ENCODE peak calls at places on chromosomes 13 and 19, in six cellular contexts. D, R, A, M, I and B are unnamed samples.

GRCh38 chr13:80235559-80236296 is 105.2 kb downstream of the SPRY2 start:
- DNase-seq in D (no peak), R (no peak), A (peak), M (no peak), I (no peak), B (no peak)

GRCh38 chr13:108020027-108020426 is 195.3 kb downstream of the LIG4 start:
- DNase-seq in D (peak), R (no peak), A (peak), M (no peak), I (no peak), B (no peak)

GRCh38 chr13:112783135-112783945 is 93.5 kb downstream of the ATP11A start:
- DNase-seq in D (no peak), R (no peak), A (no peak), M (peak), I (no peak), B (peak)

GRCh38 chr13:59787679-59788078 is 376.0 kb downstream of the DIAPH3 start:
- DNase-seq in D (no peak), R (no peak), A (no peak), M (no peak), I (no peak), B (no peak)

GRCh38 chr19:13689050-13689449 is 75.3 kb upstream of the MRI1 start:
- DNase-seq in D (peak), R (no peak), A (peak), M (peak), I (no peak), B (no peak)

GRCh38 chr19:29753190-29753933 is 38.3 kb upstream of the C19orf12 start:
- DNase-seq in D (no peak), R (no peak), A (no peak), M (no peak), I (no peak), B (no peak)

GRCh38 chr19:4328243-4328990 is 10.2 kb downstream of the STAP2 start:
- DNase-seq in D (peak), R (peak), A (no peak), M (peak), I (peak), B (peak)

GRCh38 chr13:113297370-113297871 is 382 bp downstream of the LAMP1 start:
- DNase-seq in D (no peak), R (peak), A (no peak), M (no peak), I (no peak), B (peak)

GRCh38 chr13:31786011-31786410 is 46.7 kb downstream of the RXFP2 start:
- DNase-seq in D (no peak), R (no peak), A (no peak), M (no peak), I (no peak), B (no peak)

GRCh38 chr13:49307365-49307764 is 59.6 kb downstream of the CDADC1 start:
- DNase-seq in D (no peak), R (no peak), A (no peak), M (no peak), I (peak), B (no peak)

GRCh38 chr19:32129141-32129540 is 216.3 kb upstream of the ZNF507 start:
- DNase-seq in D (no peak), R (no peak), A (no peak), M (no peak), I (no peak), B (no peak)

GRCh38 chr19:48480151-48480475 is 10.9 kb downstream of the CYTH2 start:
- DNase-seq in D (no peak), R (no peak), A (no peak), M (no peak), I (peak), B (no peak)

GRCh38 chr13:113158946-113159345 is 498 bp downstream of the PROZ start:
- DNase-seq in D (no peak), R (no peak), A (no peak), M (no peak), I (no peak), B (no peak)

GRCh38 chr13:81916471-81916870 is 1575.5 kb upstream of the SPRY2 start:
- DNase-seq in D (no peak), R (no peak), A (peak), M (no peak), I (no peak), B (no peak)

GRCh38 chr13:111080642-111081041 is 34.5 kb upstream of the ARHGEF7 start:
- DNase-seq in D (no peak), R (no peak), A (no peak), M (no peak), I (no peak), B (no peak)

GRCh38 chr19:35797663-35798062 is 15.0 kb downstream of the PRODH2 start:
- DNase-seq in D (no peak), R (no peak), A (no peak), M (no peak), I (no peak), B (no peak)

GRCh38 chr13:54248306-54248705 is 1219.7 kb downstream of the OLFM4 start:
- DNase-seq in D (no peak), R (no peak), A (no peak), M (no peak), I (no peak), B (no peak)

GRCh38 chr19:7540761-7541480 is 5.4 kb downstream of the PNPLA6 start:
- DNase-seq in D (no peak), R (no peak), A (peak), M (peak), I (no peak), B (peak)

GRCh38 chr19:38264486-38265212 is at the start of gene SPINT2:
- DNase-seq in D (no peak), R (peak), A (no peak), M (peak), I (no peak), B (no peak)

GRCh38 chr13:26473571-26474230 is 83.8 kb upstream of the WASF3 start:
- DNase-seq in D (no peak), R (no peak), A (no peak), M (no peak), I (no peak), B (peak)

GRCh38 chr19:848457-848921 is 3.6 kb upstream of the ELANE start:
- DNase-seq in D (no peak), R (no peak), A (no peak), M (no peak), I (peak), B (no peak)

GRCh38 chr19:623974-624373 is 9.4 kb downstream of the POLRMT start:
- DNase-seq in D (no peak), R (no peak), A (no peak), M (no peak), I (no peak), B (peak)

GRCh38 chr19:46355991-46356669 is 9.2 kb downstream of the PPP5C start:
- DNase-seq in D (no peak), R (no peak), A (no peak), M (no peak), I (no peak), B (no peak)

DNA sequence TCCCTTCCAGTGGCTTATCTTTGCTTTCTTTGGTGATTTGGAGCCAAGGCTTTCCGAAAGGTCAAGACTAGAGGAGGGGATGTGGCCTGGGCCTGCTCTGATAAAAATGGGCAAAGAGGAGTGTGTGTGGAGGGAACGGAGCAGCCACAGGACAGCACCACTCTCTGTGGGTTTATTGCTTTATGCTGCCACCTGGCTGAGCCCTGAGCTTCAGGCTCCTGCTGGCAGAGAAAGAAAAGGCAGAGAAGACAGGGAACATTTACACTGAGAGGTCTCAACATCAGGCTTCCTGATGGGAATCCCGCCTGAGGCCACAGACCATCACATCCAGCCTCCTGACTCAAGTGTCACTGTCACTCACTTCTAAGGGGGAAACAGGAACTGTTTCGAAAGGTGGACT is 9.2 kb upstream of the GSX1 start:
- DNase-seq in D (no peak), R (no peak), A (peak), M (no peak), I (no peak), B (no peak)
- TF ChIP-seq CTCF in D (peak), R (peak), A (peak), M (peak), I (peak), B (peak)

DNA sequence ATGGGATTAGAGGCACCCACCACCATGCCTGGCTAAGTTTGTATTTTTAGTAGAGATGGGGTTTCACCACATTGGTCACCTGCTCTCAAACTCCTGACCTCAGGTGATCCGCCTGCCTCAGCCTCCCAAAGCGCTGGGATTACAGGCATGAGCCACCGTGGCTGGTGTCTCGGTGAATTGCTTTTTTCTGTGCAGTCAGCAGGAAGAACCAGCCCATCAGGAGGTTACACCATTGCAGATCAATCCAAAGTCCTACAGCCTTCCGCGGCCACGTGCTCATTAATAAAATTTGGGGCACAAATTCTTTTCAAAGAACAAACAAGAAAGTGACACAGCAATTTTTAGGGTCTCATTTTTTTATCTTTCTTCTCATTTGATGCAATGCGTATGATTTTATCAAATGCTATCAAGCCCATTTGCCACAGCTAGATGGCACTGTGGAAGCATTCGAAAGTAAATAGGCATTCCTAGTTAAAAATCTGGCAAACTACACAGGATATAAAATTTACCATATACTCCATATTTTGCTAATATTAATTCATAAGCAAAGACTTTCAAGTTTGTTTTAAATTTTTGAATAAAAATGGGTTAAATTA is 54.4 kb upstream of the ZNF835 start:
- DNase-seq in D (no peak), R (no peak), A (peak), M (peak), I (no peak), B (no peak)
- TF ChIP-seq CTCF in D (no peak), R (no peak), A (peak), M (peak), I (no peak), B (peak)

GRCh38 chr13:43572601-43573360 is 214.0 kb downstream of the ENOX1 start:
- DNase-seq in D (no peak), R (no peak), A (peak), M (no peak), I (no peak), B (no peak)
- TF ChIP-seq CTCF in D (no peak), R (no peak), A (no peak), M (no peak), I (no peak), B (no peak)

GRCh38 chr19:33547676-33548075 is 26.1 kb upstream of the PEPD start:
- DNase-seq in D (no peak), R (no peak), A (no peak), M (no peak), I (no peak), B (no peak)

GRCh38 chr19:33546656-33547055 is 25.1 kb upstream of the PEPD start:
- DNase-seq in D (no peak), R (no peak), A (no peak), M (no peak), I (no peak), B (no peak)

GRCh38 chr19:33550741-33551140 is 29.1 kb upstream of the PEPD start:
- DNase-seq in D (no peak), R (no peak), A (no peak), M (no peak), I (no peak), B (no peak)

DNA sequence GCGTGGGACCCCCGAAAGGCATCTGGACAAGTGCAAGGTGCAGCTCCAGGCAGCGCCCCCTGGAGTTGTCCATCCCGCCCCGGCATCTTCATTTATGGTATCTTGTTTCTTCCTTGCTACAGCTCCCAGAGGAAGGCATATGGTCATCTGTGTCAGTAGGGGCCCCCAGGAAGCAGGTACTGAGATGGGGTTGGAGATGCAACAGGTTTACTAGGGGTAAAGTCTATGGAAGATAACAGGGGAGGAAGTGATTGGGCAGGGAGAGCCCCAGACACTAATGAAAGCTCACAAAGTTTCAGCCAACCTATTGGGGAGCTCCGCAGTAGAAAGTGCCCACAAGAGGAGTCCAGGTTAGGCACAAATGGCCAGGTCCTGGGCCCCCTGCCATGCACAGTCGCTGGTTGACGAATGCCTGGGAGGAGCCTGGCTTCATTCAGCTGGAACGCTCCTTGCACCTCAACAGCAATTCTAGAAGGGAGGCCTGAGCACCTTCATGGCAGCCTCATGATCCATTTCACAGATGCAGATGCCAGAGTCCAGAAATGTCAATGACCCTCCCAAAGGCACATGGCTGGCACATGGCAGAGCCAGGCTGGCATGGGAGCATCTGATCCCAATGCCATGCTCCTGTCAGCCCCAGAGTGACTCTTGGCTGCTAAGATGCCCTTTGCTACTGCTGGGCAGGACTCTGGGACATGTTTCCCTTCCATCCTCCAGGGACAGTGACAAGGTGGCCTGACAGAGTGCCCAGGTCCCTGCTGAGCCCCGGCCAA is 23.8 kb upstream of the PEPD start:
- DNase-seq in D (no peak), R (no peak), A (no peak), M (no peak), I (no peak), B (no peak)
- TF ChIP-seq CTCF in D (no peak), R (no peak), A (no peak), M (no peak), I (no peak), B (no peak)